ENCODE peak calls at places on chromosomes 12 and 14, in four cellular contexts. K, G, M and F are unnamed samples. For H3K79me2, the result is how much of the 10 kb centered on the place peaks cover.

GRCh38 chr12:122988612-122989442 is 8.3 kb downstream of the ARL6IP4 start:
- DNase-seq in K (no peak), M (no peak), G (no peak), F (no peak)

GRCh38 chr12:57735198-57735855 is 3.2 kb downstream of the AGAP2 start:
- DNase-seq in G (no peak), K (peak), M (no peak), F (no peak)

GRCh38 chr14:83071888-83072501 is 1538.3 kb upstream of the SEL1L start:
- DNase-seq in G (peak), M (no peak), K (peak), F (no peak)

GRCh38 chr14:90628825-90629224 is 187.4 kb downstream of the TTC7B start:
- DNase-seq in G (no peak), M (no peak), K (no peak), F (no peak)

GRCh38 chr12:125443316-125443715 is 378.1 kb downstream of the AACS start:
- DNase-seq in G (no peak), K (no peak), M (no peak), F (no peak)

GRCh38 chr12:64560395-64561301 is 49.6 kb upstream of the RASSF3 start:
- DNase-seq in G (no peak), K (no peak), M (peak), F (peak)

GRCh38 chr12:40569626-40570179 is 122.5 kb upstream of the CNTN1 start:
- DNase-seq in K (no peak), M (no peak), G (no peak), F (peak)

GRCh38 chr14:55107766-55108554 is 21.1 kb upstream of the LGALS3 start:
- DNase-seq in G (no peak), M (peak), K (peak), F (peak)

GRCh38 chr14:76537912-76538647 is 162.1 kb downstream of the ESRRB start:
- DNase-seq in M (no peak), G (no peak), K (no peak), F (no peak)

GRCh38 chr12:54206807-54207206 is 18.0 kb upstream of the SMUG1 start:
- DNase-seq in M (no peak), K (no peak), G (no peak), F (no peak)

GRCh38 chr14:79165460-79166080 is 995.4 kb downstream of the NRXN3 start:
- DNase-seq in K (no peak), G (no peak), M (no peak), F (no peak)

GRCh38 chr14:89571502-89571901 is 154.5 kb upstream of the FOXN3 start:
- DNase-seq in G (no peak), K (no peak), M (no peak), F (no peak)

GRCh38 chr14:55136868-55137785 is 8.1 kb downstream of the LGALS3 start:
- DNase-seq in M (no peak), G (no peak), K (no peak), F (peak)

GRCh38 chr12:3606101-3606500 is 115.1 kb downstream of the PRMT8 start:
- DNase-seq in K (no peak), G (no peak), M (no peak), F (no peak)

GRCh38 chr12:66552753-66553152 is 126.1 kb downstream of the GRIP1 start:
- DNase-seq in M (no peak), K (no peak), G (no peak), F (peak)

GRCh38 chr12:119669744-119670472 is 2.0 kb downstream of the PRKAB1 start:
- DNase-seq in K (peak), M (no peak), G (no peak), F (no peak)

GRCh38 chr14:77303417-77304156 is 17.1 kb downstream of the POMT2 start:
- DNase-seq in K (peak), M (peak), G (no peak), F (peak)

GRCh38 chr14:100032749-100033148 is 32.5 kb upstream of the EVL start:
- DNase-seq in G (no peak), K (no peak), M (no peak), F (no peak)

GRCh38 chr14:53493895-53494294 is 340.8 kb upstream of the DDHD1 start:
- DNase-seq in M (no peak), K (no peak), G (no peak), F (no peak)

GRCh38 chr12:39990122-39991101 is 115.5 kb downstream of the SLC2A13 start:
- DNase-seq in M (peak), K (peak), G (peak), F (peak)

GRCh38 chr12:123034865-123035264 is 54.4 kb downstream of the ARL6IP4 start:
- DNase-seq in M (no peak), K (no peak), G (no peak), F (peak)

GRCh38 chr12:104347374-104348075 is 44.0 kb downstream of the EID3 start:
- DNase-seq in K (no peak), G (no peak), M (no peak), F (no peak)

GRCh38 chr14:54719406-54719805 is 152.5 kb downstream of the SAMD4A start:
- DNase-seq in K (peak), G (no peak), M (no peak), F (no peak)

GRCh38 chr14:77105118-77105517 is 7.1 kb downstream of the CIPC start:
- DNase-seq in G (no peak), M (no peak), K (no peak), F (no peak)

GRCh38 chr12:94753071-94753779 is 102.9 kb upstream of the TMCC3 start:
- DNase-seq in M (no peak), G (no peak), K (no peak), F (peak)

GRCh38 chr12:50924439-50925341 is 27.7 kb upstream of the HIGD1C start:
- DNase-seq in K (peak), G (peak), M (peak), F (peak)

GRCh38 chr14:36618641-36619040 is 36.2 kb upstream of the NKX2-8 start:
- DNase-seq in M (no peak), G (no peak), K (no peak), F (no peak)

GRCh38 chr14:85471744-85472143 is 58.2 kb upstream of the FLRT2 start:
- DNase-seq in M (no peak), K (peak), G (no peak), F (peak)
- H2AFZ ChIP-seq in M (no peak), K (no peak), G (no peak), F (no peak)

GRCh38 chr14:32038876-32039275 is 38.2 kb upstream of the ARHGAP5 start:
- DNase-seq in K (no peak), G (no peak), M (no peak), F (peak)

GRCh38 chr14:32033516-32033915 is 43.6 kb upstream of the ARHGAP5 start:
- DNase-seq in G (no peak), K (no peak), M (no peak), F (no peak)

GRCh38 chr14:32043624-32044023 is 33.5 kb upstream of the ARHGAP5 start:
- DNase-seq in M (no peak), K (no peak), G (no peak), F (no peak)

GRCh38 chr14:32044454-32044853 is 32.6 kb upstream of the ARHGAP5 start:
- DNase-seq in M (no peak), G (no peak), K (no peak), F (no peak)

DNA sequence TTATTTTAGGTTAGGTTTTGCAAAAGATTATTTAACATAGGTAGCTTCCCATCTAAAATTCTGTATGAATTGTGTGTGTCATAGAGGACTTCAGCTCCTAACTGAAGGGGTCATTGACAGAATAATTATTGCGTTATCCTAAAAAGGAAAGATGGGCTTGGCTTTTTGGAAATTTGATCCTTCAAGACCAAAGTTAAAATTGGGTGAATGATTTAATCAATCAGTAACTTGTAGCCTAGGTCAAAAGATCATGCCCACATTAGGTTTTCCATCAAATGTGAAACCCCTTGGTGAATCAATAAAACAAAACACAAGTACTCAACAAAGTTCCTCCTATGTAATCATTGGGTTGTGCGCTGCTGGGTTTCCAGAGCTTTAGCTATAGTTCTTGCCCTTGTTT is 37.7 kb upstream of the ARHGAP5 start:
- DNase-seq in G (no peak), K (no peak), M (no peak), F (no peak)
- TF ChIP-seq EZH2 in G (no peak), K (no peak), M (no peak), F (no peak)

GRCh38 chr12:32440120-32440865 is 40.9 kb downstream of the FGD4 start:
- DNase-seq in K (no peak), G (no peak), M (no peak), F (no peak)
- H3K79me2 ChIP-seq in K (under half), G (under half), M (under half), F (under half)

DNA sequence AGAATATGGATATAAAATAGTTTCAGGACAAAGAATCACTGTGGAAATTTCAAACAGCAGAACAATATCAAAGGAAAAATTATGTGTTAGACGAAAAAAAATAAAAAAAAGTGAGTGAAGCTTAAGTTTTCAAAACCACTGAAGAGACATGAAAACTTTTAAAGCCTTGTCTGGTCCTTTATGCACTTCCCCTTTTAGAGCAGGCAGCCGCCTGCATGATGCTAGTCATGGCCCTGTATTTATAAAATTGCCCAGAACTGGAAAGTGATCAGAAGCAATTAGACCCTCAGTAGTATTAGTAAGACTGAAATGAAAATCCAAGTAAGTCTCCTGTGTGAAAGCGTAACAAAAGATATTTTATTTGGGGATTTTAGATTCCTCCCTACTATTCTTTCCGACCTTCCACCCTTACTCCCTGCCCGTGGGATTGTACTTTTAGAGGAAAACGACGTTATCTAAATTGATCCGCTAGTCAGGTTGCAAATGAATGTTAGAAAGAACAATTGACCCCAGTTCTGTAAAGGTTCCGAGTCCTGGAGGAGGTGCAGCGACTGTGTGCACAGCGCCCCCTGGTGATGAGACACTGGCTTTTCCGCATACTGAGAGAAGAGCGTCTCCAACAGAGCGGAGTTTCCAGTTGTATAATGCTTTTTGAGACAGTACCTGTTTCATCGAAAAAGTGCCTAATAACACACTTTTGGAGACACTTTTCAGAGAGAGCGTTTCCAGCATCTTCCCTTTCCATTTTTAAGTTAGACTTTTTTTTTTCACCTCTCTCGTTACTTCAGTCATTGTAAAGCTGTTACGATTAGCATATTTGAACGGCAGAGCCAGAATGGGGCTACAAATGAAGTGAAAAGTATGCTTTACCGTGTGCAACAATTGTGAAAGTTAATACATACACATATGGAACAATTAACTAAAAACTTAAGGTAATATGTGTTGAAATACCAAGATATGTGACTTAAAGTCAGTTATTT is 12.4 kb downstream of the MGST1 start:
- DNase-seq in K (peak), G (peak), M (peak), F (peak)
- H2AFZ ChIP-seq in K (no peak), G (no peak), M (no peak), F (no peak)